ENCODE peak calls at places on chromosomes 12 and 14, in five cellular contexts. E, Y, R, J and V are unnamed samples.

GRCh38 chr14:55715889-55716288 is 135.9 kb downstream of the KTN1 start:
- DNase-seq in R (no peak), J (peak), E (peak), Y (no peak), V (no peak)

GRCh38 chr14:22798528-22798927 is 16.7 kb downstream of the SLC7A7 start:
- DNase-seq in R (no peak), J (peak), E (no peak), Y (no peak), V (no peak)

GRCh38 chr12:110533607-110534006 is 31.5 kb downstream of the RAD9B start:
- DNase-seq in Y (no peak), J (no peak), R (no peak), E (peak), V (no peak)

GRCh38 chr12:29164477-29165163 is 15.5 kb downstream of the FAR2 start:
- DNase-seq in E (peak), J (peak), R (no peak), Y (no peak), V (no peak)

GRCh38 chr12:4526923-4527546 is 11.7 kb upstream of the RAD51AP1 start:
- DNase-seq in Y (no peak), E (peak), R (no peak), J (no peak), V (no peak)

GRCh38 chr12:27999521-27999920 is 27.0 kb upstream of the PTHLH start:
- DNase-seq in E (peak), R (no peak), J (no peak), Y (no peak), V (no peak)

GRCh38 chr14:90510208-90510607 is 113.4 kb downstream of the CALM1 start:
- DNase-seq in J (no peak), E (peak), R (peak), Y (no peak), V (peak)

GRCh38 chr14:104556256-104557021 is 23.1 kb upstream of the C14orf180 start:
- DNase-seq in J (no peak), Y (peak), E (no peak), R (peak), V (no peak)

GRCh38 chr12:121325922-121326396 is 26.3 kb downstream of the ANAPC5 start:
- DNase-seq in E (no peak), R (no peak), J (no peak), Y (no peak), V (no peak)

GRCh38 chr12:123973552-123974341 is 732 bp downstream of the ZNF664 start:
- DNase-seq in R (peak), Y (peak), J (no peak), E (peak), V (peak)

GRCh38 chr14:55482936-55483605 is 42.7 kb upstream of the TBPL2 start:
- DNase-seq in J (no peak), R (no peak), E (peak), Y (no peak), V (no peak)

GRCh38 chr12:25455696-25456095 is 97.4 kb downstream of the LMNTD1 start:
- DNase-seq in Y (no peak), J (no peak), E (no peak), R (no peak), V (no peak)

GRCh38 chr14:75323571-75323970 is 44.9 kb downstream of the FOS start:
- DNase-seq in J (no peak), E (peak), R (no peak), Y (no peak), V (no peak)

GRCh38 chr12:49279706-49280159 is 14.9 kb downstream of the TUBA1C start:
- DNase-seq in Y (no peak), R (no peak), J (peak), E (peak), V (no peak)

GRCh38 chr14:100653409-100653808 is 66.2 kb upstream of the BEGAIN start:
- DNase-seq in Y (peak), R (no peak), E (no peak), J (peak), V (no peak)

GRCh38 chr12:93979189-93979588 is 169.2 kb upstream of the PLXNC1 start:
- DNase-seq in R (no peak), J (no peak), E (peak), Y (no peak), V (no peak)

GRCh38 chr14:93525691-93526451 is 95.1 kb downstream of the UNC79 start:
- DNase-seq in E (peak), R (no peak), Y (no peak), J (no peak), V (no peak)

GRCh38 chr12:27261866-27262265 is 17.8 kb downstream of the STK38L start:
- DNase-seq in J (no peak), E (no peak), Y (no peak), R (no peak), V (no peak)

GRCh38 chr12:114163766-114164165 is 197.6 kb upstream of the RBM19 start:
- DNase-seq in R (no peak), Y (no peak), J (no peak), E (peak), V (no peak)

GRCh38 chr12:953776-954175 is 4.3 kb upstream of the RAD52 start:
- DNase-seq in Y (no peak), R (no peak), J (no peak), E (peak), V (no peak)

GRCh38 chr14:63435838-63436237 is 107.3 kb downstream of the PPP2R5E start:
- DNase-seq in Y (peak), E (no peak), R (peak), J (no peak), V (no peak)

GRCh38 chr12:67430708-67431335 is 161.7 kb downstream of the CAND1 start:
- DNase-seq in J (no peak), R (peak), Y (peak), E (no peak), V (no peak)

GRCh38 chr14:65536781-65537423 is 124.4 kb downstream of the FUT8 start:
- DNase-seq in Y (no peak), J (no peak), E (no peak), R (no peak), V (no peak)

GRCh38 chr12:71142046-71142445 is 15.8 kb downstream of the TSPAN8 start:
- DNase-seq in R (no peak), J (no peak), Y (no peak), E (no peak), V (no peak)

DNA sequence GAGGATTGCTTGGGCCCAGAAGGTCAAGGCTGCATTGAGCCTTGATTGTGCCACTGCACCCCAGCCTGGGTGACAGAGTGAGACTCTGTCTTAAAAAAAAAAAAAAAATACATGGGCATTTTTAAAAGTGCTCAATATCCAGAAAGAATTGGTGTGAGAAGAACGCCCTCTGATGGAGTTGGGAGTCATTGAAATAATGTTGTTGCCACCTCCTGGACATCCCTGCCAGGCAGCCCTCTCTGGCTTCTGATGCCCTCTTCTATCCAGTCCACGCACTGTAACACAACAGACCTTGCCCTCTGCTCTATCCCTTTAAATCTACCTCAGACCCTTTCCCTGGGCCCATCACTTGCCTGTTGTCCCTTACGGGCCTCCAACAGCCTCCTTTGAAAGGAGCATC is 4.9 kb downstream of the PTGDR start:
- DNase-seq in R (no peak), Y (no peak), J (peak), E (peak), V (peak)
- TF ChIP-seq CTCF in R (peak), Y (no peak), J (peak), E (peak), V (no peak)

GRCh38 chr14:80996049-80996901 is 40.9 kb downstream of the TSHR start:
- DNase-seq in E (peak), R (no peak), J (peak), Y (no peak), V (peak)
- TF ChIP-seq CTCF in E (peak), R (peak), J (peak), Y (no peak), V (peak)

GRCh38 chr12:126534495-126534894 is 1469.3 kb downstream of the AACS start:
- DNase-seq in Y (no peak), E (no peak), J (no peak), R (no peak), V (no peak)
- TF ChIP-seq CTCF in Y (no peak), E (no peak), J (no peak), R (no peak), V (no peak)

DNA sequence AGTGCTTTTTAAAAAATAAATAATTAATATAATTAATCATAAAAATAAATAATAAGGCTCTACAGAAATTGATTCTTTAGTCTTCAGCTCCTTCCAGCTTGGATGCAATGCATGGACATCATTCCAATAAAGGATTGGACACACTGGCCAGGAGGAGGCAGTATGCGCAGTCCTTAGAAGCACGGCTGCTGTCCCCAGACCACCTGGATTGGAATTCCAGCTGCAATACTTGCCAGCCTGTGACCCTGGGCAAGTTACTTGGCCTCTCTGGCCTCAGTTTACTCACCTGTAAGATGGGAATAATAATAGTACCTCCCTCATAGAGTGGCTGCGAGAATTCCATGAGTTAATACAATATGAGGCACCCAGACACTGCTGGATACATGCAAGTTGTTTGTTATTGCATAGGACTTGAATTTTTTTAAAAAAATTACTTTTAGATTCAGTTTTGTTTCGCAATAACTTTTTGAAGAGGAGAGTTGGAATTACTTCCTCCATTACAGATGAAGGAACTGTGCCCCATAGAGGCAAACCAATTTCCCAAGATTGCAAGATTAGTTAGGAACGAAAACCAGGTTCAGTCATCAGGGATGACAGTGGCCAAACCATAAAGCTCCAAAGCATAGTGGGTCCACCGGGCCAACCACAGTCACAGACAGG is 12.2 kb downstream of the RPH3A start:
- DNase-seq in R (no peak), Y (no peak), J (no peak), E (no peak), V (no peak)
- TF ChIP-seq CTCF in R (no peak), Y (no peak), J (no peak), E (no peak), V (no peak)

DNA sequence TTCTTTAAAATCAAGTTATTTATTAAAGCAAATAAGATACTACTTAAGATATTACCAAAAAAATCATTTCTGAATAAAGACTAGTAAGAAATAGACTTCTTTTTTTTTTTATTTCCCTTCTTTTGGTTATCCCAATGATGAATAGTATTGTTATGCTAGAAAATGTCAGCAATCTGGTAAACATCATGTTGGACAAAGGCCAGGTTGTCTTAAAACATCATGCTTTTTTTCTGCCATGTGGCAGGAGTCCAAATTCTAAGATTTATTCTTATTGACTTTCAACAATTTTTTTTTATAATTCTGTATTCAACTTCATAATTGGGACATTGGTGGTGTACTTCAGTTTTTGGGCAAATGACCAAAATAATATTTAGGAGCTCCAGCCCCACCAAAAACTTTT is 10.6 kb downstream of the DCN start:
- DNase-seq in E (no peak), Y (no peak), R (no peak), J (no peak), V (no peak)
- TF ChIP-seq CTCF in E (no peak), Y (no peak), R (no peak), J (no peak), V (no peak)

DNA sequence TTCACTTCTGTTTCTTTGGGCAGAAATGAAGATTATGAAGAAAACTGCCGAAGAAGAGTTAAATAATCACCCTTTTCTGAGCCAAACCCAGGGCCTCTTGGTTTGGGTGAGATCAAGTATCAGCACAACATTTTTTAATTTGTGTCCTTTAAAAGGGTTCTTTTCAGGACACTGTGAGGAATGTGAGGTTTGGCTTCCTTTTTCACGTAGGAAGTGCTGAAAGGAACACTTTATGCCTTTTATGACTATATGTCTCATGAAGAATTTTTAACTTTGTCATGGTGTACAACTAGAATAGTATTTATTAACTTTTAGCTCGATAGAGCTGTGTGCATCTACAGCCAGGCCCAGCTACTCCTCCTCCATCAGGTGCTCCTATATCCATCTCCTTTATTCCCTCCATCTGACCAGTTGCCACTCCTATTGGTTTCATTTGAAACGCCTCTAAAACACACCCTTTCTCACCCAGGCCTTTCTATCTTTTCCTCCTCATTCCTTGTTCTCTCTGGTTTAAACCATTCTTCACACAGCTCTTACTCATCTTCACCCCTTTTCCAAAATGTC is 103.6 kb upstream of the LRIG3 start:
- DNase-seq in J (no peak), E (no peak), Y (no peak), R (no peak), V (no peak)
- TF ChIP-seq CTCF in J (no peak), E (no peak), Y (no peak), R (no peak), V (no peak)

GRCh38 chr12:69484428-69484827 is 14.2 kb downstream of the FRS2 start:
- DNase-seq in E (no peak), J (no peak), R (no peak), Y (no peak), V (no peak)
- TF ChIP-seq CTCF in E (no peak), J (no peak), R (no peak), Y (no peak), V (no peak)

GRCh38 chr12:131583085-131583712 is 127.7 kb upstream of the SFSWAP start:
- DNase-seq in J (no peak), Y (no peak), E (no peak), R (no peak), V (no peak)
- TF ChIP-seq CTCF in J (no peak), Y (no peak), E (no peak), R (no peak), V (no peak)

DNA sequence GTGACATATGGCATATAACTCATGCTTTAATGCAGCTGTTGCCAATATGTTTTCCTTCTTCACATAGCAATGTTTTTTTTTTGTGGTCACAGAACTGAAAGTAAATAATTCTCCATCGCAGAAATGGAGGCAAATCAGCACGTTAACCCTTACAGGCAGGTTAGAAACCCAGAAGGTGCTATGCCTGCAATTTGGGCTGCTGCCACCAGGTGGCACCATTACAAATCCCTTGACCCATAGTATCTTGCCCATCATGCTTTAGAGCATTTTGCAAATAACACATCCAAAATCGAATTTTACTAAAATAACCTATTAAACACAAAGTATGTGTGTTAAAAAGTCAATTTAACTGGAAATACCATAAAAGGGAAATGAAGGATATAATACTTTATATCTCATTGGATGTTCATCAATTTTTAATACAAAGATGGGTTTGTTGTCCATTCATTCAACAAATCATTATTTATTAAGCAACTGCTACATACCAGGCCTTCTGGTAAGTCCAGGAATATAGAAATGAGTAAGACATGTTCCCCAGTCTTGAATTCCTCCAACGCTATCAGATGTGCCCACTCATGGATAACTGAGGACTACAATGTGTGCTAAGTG is 340.1 kb downstream of the GLT1D1 start:
- DNase-seq in E (no peak), J (peak), Y (no peak), R (no peak), V (peak)
- TF ChIP-seq CTCF in E (peak), J (peak), Y (no peak), R (peak), V (peak)